ENCODE peak calls at places on chromosomes 4 and X, in seven cellular contexts. One of them, this sample, is unnamed.

GRCh38 chr4:121709766-121710405 is 13.1 kb upstream of the ANXA5 start:
- DNase-seq in T-helper 1 cell: no peak
- DNase-seq in A673: no peak
- DNase-seq in stimulated activated CD4-positive, alpha-beta T cell treated with anti-CD3 and anti-CD28 coated beads, Interleukin-12 subunit alpha, Interleukin-12 subunit beta, amount 100 ng/mL, for 4 hours: no peak
- DNase-seq in MCF 10A: no peak
- DNase-seq in heart right ventricle: no peak
- DNase-seq in psoas muscle: no peak
- DNase-seq in this sample: no peak

GRCh38 chr4:124192544-124192943 is 520.0 kb downstream of the ANKRD50 start:
- DNase-seq in A673: no peak
- DNase-seq in heart right ventricle: no peak
- DNase-seq in T-helper 1 cell: no peak
- DNase-seq in psoas muscle: no peak
- DNase-seq in stimulated activated CD4-positive, alpha-beta T cell treated with anti-CD3 and anti-CD28 coated beads, Interleukin-12 subunit alpha, Interleukin-12 subunit beta, amount 100 ng/mL, for 4 hours: no peak
- DNase-seq in MCF 10A: no peak
- DNase-seq in this sample: no peak

GRCh38 chr4:98290511-98290910 is 29.3 kb downstream of the RAP1GDS1 start:
- DNase-seq in T-helper 1 cell: no peak
- DNase-seq in MCF 10A: no peak
- DNase-seq in stimulated activated CD4-positive, alpha-beta T cell treated with anti-CD3 and anti-CD28 coated beads, Interleukin-12 subunit alpha, Interleukin-12 subunit beta, amount 100 ng/mL, for 4 hours: no peak
- DNase-seq in psoas muscle: no peak
- DNase-seq in A673: peak; percentile 5
- DNase-seq in heart right ventricle: no peak
- DNase-seq in this sample: no peak

GRCh38 chrX:2962346-2962745 is 33.2 kb upstream of the ARSD start:
- DNase-seq in MCF 10A: no peak
- DNase-seq in psoas muscle: no peak
- DNase-seq in heart right ventricle: no peak
- DNase-seq in A673: no peak
- DNase-seq in T-helper 1 cell: no peak
- DNase-seq in stimulated activated CD4-positive, alpha-beta T cell treated with anti-CD3 and anti-CD28 coated beads, Interleukin-12 subunit alpha, Interleukin-12 subunit beta, amount 100 ng/mL, for 4 hours: no peak
- DNase-seq in this sample: no peak

GRCh38 chrX:7223271-7223670 is 75.3 kb upstream of the PUDP start:
- DNase-seq in T-helper 1 cell: no peak
- DNase-seq in A673: no peak
- DNase-seq in MCF 10A: no peak
- DNase-seq in psoas muscle: no peak
- DNase-seq in stimulated activated CD4-positive, alpha-beta T cell treated with anti-CD3 and anti-CD28 coated beads, Interleukin-12 subunit alpha, Interleukin-12 subunit beta, amount 100 ng/mL, for 4 hours: no peak
- DNase-seq in heart right ventricle: no peak
- DNase-seq in this sample: no peak

GRCh38 chr4:121072836-121073362 is 564 bp upstream of the NDNF start:
- DNase-seq in heart right ventricle: no peak
- DNase-seq in A673: no peak
- DNase-seq in MCF 10A: no peak
- DNase-seq in T-helper 1 cell: no peak
- DNase-seq in stimulated activated CD4-positive, alpha-beta T cell treated with anti-CD3 and anti-CD28 coated beads, Interleukin-12 subunit alpha, Interleukin-12 subunit beta, amount 100 ng/mL, for 4 hours: no peak
- DNase-seq in psoas muscle: no peak
- DNase-seq in this sample: no peak

GRCh38 chr4:6404611-6405416 is 67.6 kb downstream of the PPP2R2C start:
- DNase-seq in psoas muscle: no peak
- DNase-seq in stimulated activated CD4-positive, alpha-beta T cell treated with anti-CD3 and anti-CD28 coated beads, Interleukin-12 subunit alpha, Interleukin-12 subunit beta, amount 100 ng/mL, for 4 hours: no peak
- DNase-seq in A673: no peak
- DNase-seq in MCF 10A: no peak
- DNase-seq in T-helper 1 cell: no peak
- DNase-seq in heart right ventricle: no peak
- DNase-seq in this sample: no peak

GRCh38 chr4:163256680-163257343 is 75.6 kb downstream of the NPY1R start:
- DNase-seq in T-helper 1 cell: no peak
- DNase-seq in A673: peak; percentile 2
- DNase-seq in MCF 10A: no peak
- DNase-seq in heart right ventricle: no peak
- DNase-seq in psoas muscle: no peak
- DNase-seq in stimulated activated CD4-positive, alpha-beta T cell treated with anti-CD3 and anti-CD28 coated beads, Interleukin-12 subunit alpha, Interleukin-12 subunit beta, amount 100 ng/mL, for 4 hours: no peak
- DNase-seq in this sample: no peak

GRCh38 chr4:1192091-1192492 is 19.7 kb upstream of the SPON2 start:
- DNase-seq in MCF 10A: peak; percentile 94
- DNase-seq in psoas muscle: peak; percentile 91
- DNase-seq in heart right ventricle: peak; percentile 76
- DNase-seq in A673: peak; percentile 44
- DNase-seq in T-helper 1 cell: no peak
- DNase-seq in stimulated activated CD4-positive, alpha-beta T cell treated with anti-CD3 and anti-CD28 coated beads, Interleukin-12 subunit alpha, Interleukin-12 subunit beta, amount 100 ng/mL, for 4 hours: no peak
- DNase-seq in this sample: no peak